ENCODE peak calls at places on chromosomes 7 and 10, in five cellular contexts. One of them, this sample, is unnamed.

GRCh38 chr7:92464515-92464914 is 13.2 kb downstream of the ERVW-1 start:
- DNase-seq in psoas muscle: no peak
- DNase-seq in colonic mucosa: no peak
- DNase-seq in MM.1S: no peak
- DNase-seq in ascending aorta: no peak
- DNase-seq in this sample: peak; percentile 33

GRCh38 chr7:43439631-43440401 is 143.1 kb upstream of the STK17A start:
- DNase-seq in MM.1S: peak; percentile 56
- DNase-seq in ascending aorta: no peak
- DNase-seq in colonic mucosa: peak; percentile 23
- DNase-seq in psoas muscle: peak; percentile 60
- DNase-seq in this sample: peak; percentile 57

GRCh38 chr10:70777063-70777875 is 7.9 kb downstream of the TBATA start:
- DNase-seq in ascending aorta: no peak
- DNase-seq in colonic mucosa: no peak
- DNase-seq in MM.1S: no peak
- DNase-seq in psoas muscle: no peak
- DNase-seq in this sample: peak; percentile 46

GRCh38 chr7:55032069-55032699 is 13.4 kb downstream of the EGFR start:
- DNase-seq in colonic mucosa: no peak
- DNase-seq in ascending aorta: no peak
- DNase-seq in psoas muscle: no peak
- DNase-seq in MM.1S: no peak
- DNase-seq in this sample: no peak

GRCh38 chr7:92608380-92609322 is 18.5 kb upstream of the FAM133B start:
- DNase-seq in MM.1S: no peak
- DNase-seq in ascending aorta: no peak
- DNase-seq in colonic mucosa: peak; percentile 50
- DNase-seq in psoas muscle: no peak
- DNase-seq in this sample: no peak

GRCh38 chr10:44949127-44949802 is 10.3 kb upstream of the RASSF4 start:
- DNase-seq in MM.1S: no peak
- DNase-seq in ascending aorta: no peak
- DNase-seq in psoas muscle: no peak
- DNase-seq in colonic mucosa: no peak
- DNase-seq in this sample: no peak

GRCh38 chr10:43002596-43002995 is 74.3 kb upstream of the RET start:
- DNase-seq in psoas muscle: no peak
- DNase-seq in ascending aorta: no peak
- DNase-seq in MM.1S: no peak
- DNase-seq in colonic mucosa: no peak
- DNase-seq in this sample: peak; percentile 4

GRCh38 chr7:42691030-42691639 is 220.7 kb downstream of the C7orf25 start:
- DNase-seq in ascending aorta: no peak
- DNase-seq in colonic mucosa: peak; percentile 27
- DNase-seq in psoas muscle: no peak
- DNase-seq in MM.1S: peak; percentile 45
- DNase-seq in this sample: peak; percentile 30

GRCh38 chr7:98994046-98994944 is 116.0 kb downstream of the TRRAP start:
- DNase-seq in colonic mucosa: no peak
- DNase-seq in ascending aorta: no peak
- DNase-seq in MM.1S: no peak
- DNase-seq in psoas muscle: no peak
- DNase-seq in this sample: peak; percentile 16

GRCh38 chr7:104625956-104626355 is 297.6 kb downstream of the LHFPL3 start:
- DNase-seq in MM.1S: no peak
- DNase-seq in ascending aorta: no peak
- DNase-seq in colonic mucosa: no peak
- DNase-seq in psoas muscle: no peak
- DNase-seq in this sample: no peak

GRCh38 chr7:20153999-20154398 is 63.2 kb downstream of the MACC1 start:
- DNase-seq in ascending aorta: no peak
- DNase-seq in MM.1S: no peak
- DNase-seq in colonic mucosa: no peak
- DNase-seq in psoas muscle: no peak
- DNase-seq in this sample: no peak

GRCh38 chr7:66348531-66348930 is 143.4 kb downstream of the TPST1 start:
- DNase-seq in MM.1S: no peak
- DNase-seq in ascending aorta: no peak
- DNase-seq in psoas muscle: no peak
- DNase-seq in colonic mucosa: no peak
- DNase-seq in this sample: no peak

GRCh38 chr7:44348300-44348699 is 22.9 kb upstream of the CAMK2B start:
- DNase-seq in psoas muscle: no peak
- DNase-seq in MM.1S: no peak
- DNase-seq in ascending aorta: no peak
- DNase-seq in colonic mucosa: no peak
- DNase-seq in this sample: no peak

GRCh38 chr10:73625004-73625883 is 16.0 kb downstream of the MYOZ1 start:
- DNase-seq in psoas muscle: no peak
- DNase-seq in colonic mucosa: peak; percentile 49
- DNase-seq in ascending aorta: no peak
- DNase-seq in MM.1S: peak; percentile 27
- DNase-seq in this sample: peak; percentile 56

GRCh38 chr7:30743371-30744074 is 8.4 kb upstream of the INMT start:
- DNase-seq in ascending aorta: no peak
- DNase-seq in psoas muscle: no peak
- DNase-seq in colonic mucosa: no peak
- DNase-seq in MM.1S: no peak
- DNase-seq in this sample: peak; percentile 55

GRCh38 chr7:29285861-29286260 is 91.3 kb downstream of the CHN2 start:
- DNase-seq in psoas muscle: no peak
- DNase-seq in MM.1S: no peak
- DNase-seq in colonic mucosa: no peak
- DNase-seq in ascending aorta: no peak
- DNase-seq in this sample: no peak

GRCh38 chr7:29282819-29283414 is 88.3 kb downstream of the CHN2 start:
- DNase-seq in ascending aorta: no peak
- DNase-seq in psoas muscle: no peak
- DNase-seq in MM.1S: peak; percentile 8
- DNase-seq in colonic mucosa: no peak
- DNase-seq in this sample: no peak

GRCh38 chr7:29287366-29287765 is 92.8 kb downstream of the CHN2 start:
- DNase-seq in colonic mucosa: no peak
- DNase-seq in ascending aorta: no peak
- DNase-seq in psoas muscle: no peak
- DNase-seq in MM.1S: no peak
- DNase-seq in this sample: no peak

GRCh38 chr7:29284586-29285450 is 90.2 kb downstream of the CHN2 start:
- DNase-seq in psoas muscle: no peak
- DNase-seq in colonic mucosa: no peak
- DNase-seq in MM.1S: no peak
- DNase-seq in ascending aorta: no peak
- DNase-seq in this sample: no peak

DNA sequence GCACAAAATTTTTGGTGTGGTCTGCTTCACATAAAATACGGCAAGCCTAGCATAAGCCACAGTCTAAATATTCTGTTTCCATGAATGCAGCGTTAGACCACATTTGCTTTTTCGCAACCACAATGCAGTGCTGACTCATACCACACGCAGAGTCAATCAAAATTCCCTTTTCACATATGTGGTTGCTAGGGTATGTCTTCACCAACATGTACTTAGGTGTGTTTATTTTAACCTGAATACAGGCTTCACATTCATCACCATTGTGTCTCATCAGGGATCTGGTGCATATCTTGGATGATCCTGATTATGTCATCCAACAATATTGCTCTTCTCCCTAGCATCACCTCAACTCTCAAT is 90.9 kb downstream of the CHN2 start:
- DNase-seq in MM.1S: no peak
- DNase-seq in psoas muscle: no peak
- DNase-seq in colonic mucosa: no peak
- DNase-seq in ascending aorta: no peak
- DNase-seq in this sample: no peak
- H3K4me1 ChIP-seq in MM.1S: peaks cover 4% of the 10 kb centered on the region
- H3K4me1 ChIP-seq in psoas muscle: no peaks in the 10 kb centered on the region
- H3K4me1 ChIP-seq in colonic mucosa: no peaks in the 10 kb centered on the region
- H3K4me1 ChIP-seq in ascending aorta: no peaks in the 10 kb centered on the region
- H3K4me1 ChIP-seq in this sample: peaks cover 28% of the 10 kb centered on the region

DNA sequence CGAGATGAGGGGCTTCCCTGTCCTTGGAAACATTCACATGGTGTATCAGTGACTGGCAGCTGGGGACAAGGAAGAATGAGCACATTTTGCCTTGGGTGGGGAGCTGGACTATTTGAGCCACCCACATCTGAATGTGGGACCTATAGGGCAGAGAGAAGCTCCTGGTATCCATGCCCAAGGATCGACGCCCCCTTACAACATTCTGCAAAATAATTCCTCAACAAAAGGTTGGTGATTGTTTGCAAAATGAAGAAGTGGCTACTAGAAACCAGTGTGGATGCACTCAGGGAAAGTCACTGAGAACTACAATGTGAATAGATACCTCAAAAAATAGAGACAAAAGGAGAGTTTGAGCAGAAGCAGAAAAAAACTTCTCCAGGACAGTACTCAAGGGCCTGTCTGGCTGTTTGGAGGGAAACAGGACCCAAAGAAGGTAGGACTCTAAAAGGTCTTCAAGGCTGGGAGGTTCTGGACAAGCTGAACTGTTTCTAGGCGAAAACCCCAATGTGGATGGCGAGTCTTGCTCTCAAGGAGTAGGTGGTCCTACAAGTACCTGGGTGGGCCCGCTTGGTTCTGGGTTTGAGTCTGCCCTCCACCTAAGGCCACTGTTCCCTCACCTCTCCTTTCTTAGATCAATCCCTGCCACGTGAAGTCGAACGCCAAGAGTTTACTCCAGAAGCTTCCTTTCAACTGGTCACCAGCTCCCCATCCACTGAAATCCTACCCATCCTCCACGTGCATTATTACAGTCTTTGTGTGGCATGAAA is 125.0 kb upstream of the ZNF746 start:
- DNase-seq in MM.1S: no peak
- DNase-seq in psoas muscle: no peak
- DNase-seq in ascending aorta: no peak
- DNase-seq in colonic mucosa: no peak
- DNase-seq in this sample: no peak
- H3K4me3 ChIP-seq in MM.1S: peak overlapping the region; percentile 18
- H3K4me3 ChIP-seq in psoas muscle: peak overlapping the region; percentile 95
- H3K4me3 ChIP-seq in ascending aorta: no peak overlapping the region
- H3K4me3 ChIP-seq in colonic mucosa: no peak overlapping the region
- H3K4me3 ChIP-seq in this sample: no peak overlapping the region

DNA sequence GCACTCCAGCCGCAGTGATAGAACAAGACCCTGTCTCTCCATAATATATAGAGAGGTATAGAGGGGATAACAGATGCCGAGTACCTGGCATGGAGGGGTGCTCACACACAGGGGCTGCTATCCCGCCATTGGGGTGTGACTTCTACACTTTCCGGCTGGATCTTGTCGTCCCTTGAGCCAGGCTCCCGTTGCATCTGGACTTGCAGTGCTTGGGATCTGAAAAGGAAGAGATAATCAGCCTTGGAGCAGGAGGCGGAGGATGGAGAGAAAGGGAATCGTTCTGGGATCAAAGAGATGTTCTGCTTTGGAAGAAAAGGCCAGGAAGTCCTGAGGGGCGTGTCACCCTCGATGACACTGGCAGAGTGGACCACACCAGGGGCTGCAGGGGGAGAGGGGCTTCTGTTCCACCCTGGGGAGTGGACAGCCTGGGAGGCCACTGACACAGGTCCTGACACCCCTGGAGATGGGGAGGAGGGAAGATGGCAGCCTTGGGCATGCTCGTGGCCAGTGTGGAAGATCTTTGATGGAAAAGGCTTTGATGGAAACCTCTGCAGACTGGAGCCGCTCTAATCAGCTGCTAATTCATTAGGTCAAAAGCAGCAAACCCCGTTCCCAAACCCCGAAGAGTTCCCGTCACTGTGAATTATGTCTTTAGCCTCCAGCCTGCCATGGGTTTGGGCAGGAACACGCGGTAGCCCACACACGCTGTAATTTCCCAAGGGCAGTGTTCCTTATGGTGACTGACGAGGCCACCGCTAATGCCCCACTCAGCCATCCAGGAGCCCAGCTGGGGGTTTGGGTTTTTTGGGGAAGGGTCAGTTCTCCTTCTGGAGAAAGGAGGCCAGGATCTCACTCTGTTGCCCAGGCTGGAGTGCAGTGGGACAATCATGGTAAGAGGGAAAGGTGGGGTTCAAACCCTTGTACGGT is 85.0 kb downstream of the CARD11 start:
- DNase-seq in ascending aorta: no peak
- DNase-seq in MM.1S: no peak
- DNase-seq in colonic mucosa: no peak
- DNase-seq in psoas muscle: no peak
- DNase-seq in this sample: no peak
- H3K4me1 ChIP-seq in ascending aorta: no peaks in the 10 kb centered on the region
- H3K4me1 ChIP-seq in MM.1S: no peaks in the 10 kb centered on the region
- H3K4me1 ChIP-seq in colonic mucosa: no peaks in the 10 kb centered on the region
- H3K4me1 ChIP-seq in psoas muscle: no peaks in the 10 kb centered on the region
- H3K4me1 ChIP-seq in this sample: no peaks in the 10 kb centered on the region

DNA sequence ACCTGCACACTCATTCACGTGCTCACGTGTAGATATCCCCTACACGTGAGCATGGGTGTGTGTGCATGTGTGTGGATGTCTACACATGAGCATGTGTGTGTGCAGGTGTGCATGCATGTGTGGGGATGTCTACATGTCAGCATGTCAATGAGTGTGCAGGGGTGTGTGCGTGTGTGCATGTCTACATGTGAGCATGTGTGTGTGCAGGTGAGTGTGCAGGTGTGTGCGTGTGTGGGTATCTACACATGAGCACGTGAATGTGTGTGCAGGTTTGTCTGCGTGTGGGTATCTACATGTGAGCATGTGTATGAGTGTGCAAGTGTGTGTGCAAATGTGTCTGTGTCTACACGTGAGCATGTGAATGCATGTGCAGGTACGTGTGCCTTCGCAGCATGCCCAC is 274.8 kb downstream of the PTPRN2 start:
- DNase-seq in psoas muscle: no peak
- DNase-seq in MM.1S: no peak
- DNase-seq in colonic mucosa: no peak
- DNase-seq in ascending aorta: no peak
- DNase-seq in this sample: no peak
- H3K4me3 ChIP-seq in psoas muscle: no peak overlapping the region
- H3K4me3 ChIP-seq in MM.1S: no peak overlapping the region
- H3K4me3 ChIP-seq in colonic mucosa: no peak overlapping the region
- H3K4me3 ChIP-seq in ascending aorta: no peak overlapping the region
- H3K4me3 ChIP-seq in this sample: no peak overlapping the region

GRCh38 chr7:132322981-132323380 is 253.3 kb downstream of the PLXNA4 start:
- DNase-seq in ascending aorta: no peak
- DNase-seq in MM.1S: no peak
- DNase-seq in psoas muscle: no peak
- DNase-seq in colonic mucosa: no peak
- DNase-seq in this sample: no peak
- H3K4me1 ChIP-seq in ascending aorta: no peaks in the 10 kb centered on the region
- H3K4me1 ChIP-seq in MM.1S: no peaks in the 10 kb centered on the region
- H3K4me1 ChIP-seq in psoas muscle: no peaks in the 10 kb centered on the region
- H3K4me1 ChIP-seq in colonic mucosa: peaks cover 9% of the 10 kb centered on the region
- H3K4me1 ChIP-seq in this sample: no peaks in the 10 kb centered on the region

This sample was measured in Caco-2.